ENCODE peak calls at places on chromosomes 6 and 20, in six cellular contexts. S is heart right ventricle, W is foreskin keratinocyte, X is endodermal cell, T is cardiac muscle cell, H is H9. Q is an unnamed sample. For H3K4me1, the result is how much of the 10 kb centered on the place peaks cover.

GRCh38 chr6:107490568-107491058 is 696 bp downstream of the SOBP start:
- DNase-seq in H (no peak), W (no peak), X (no peak), T (no peak), S (no peak), Q (no peak)

GRCh38 chr6:157283900-157284737 is 39.2 kb downstream of the TMEM242 start:
- DNase-seq in S (no peak), X (peak), H (no peak), T (no peak), W (no peak), Q (no peak)

GRCh38 chr20:2866236-2866635 is 7.0 kb upstream of the PTPRA start:
- DNase-seq in W (no peak), T (no peak), S (no peak), H (no peak), X (no peak), Q (no peak)

GRCh38 chr6:163965426-163966348 is 551.2 kb downstream of the QKI start:
- DNase-seq in T (no peak), S (peak), H (no peak), X (no peak), W (no peak), Q (no peak)

GRCh38 chr20:20095114-20095872 is 43.0 kb downstream of the CFAP61 start:
- DNase-seq in W (no peak), H (no peak), S (no peak), X (no peak), T (no peak), Q (no peak)

GRCh38 chr6:147141690-147142308 is 62.4 kb upstream of the STXBP5 start:
- DNase-seq in W (peak), T (no peak), X (no peak), H (no peak), S (no peak), Q (no peak)

GRCh38 chr6:145310116-145310515 is 425.2 kb downstream of the EPM2A start:
- DNase-seq in H (no peak), X (no peak), S (no peak), W (peak), T (peak), Q (no peak)

GRCh38 chr6:208973-209372 is 83.3 kb upstream of the DUSP22 start:
- DNase-seq in S (no peak), X (no peak), H (no peak), T (no peak), W (no peak), Q (no peak)

GRCh38 chr20:46458891-46459750 is 52.7 kb upstream of the ELMO2 start:
- DNase-seq in W (no peak), T (peak), S (peak), X (peak), H (peak), Q (peak)

GRCh38 chr6:33297406-33297955 is 1.3 kb downstream of the RGL2 start:
- DNase-seq in T (no peak), S (no peak), X (peak), H (peak), W (no peak), Q (peak)

GRCh38 chr6:127026247-127026646 is 92.2 kb upstream of the RSPO3 start:
- DNase-seq in S (no peak), H (no peak), T (no peak), W (peak), X (no peak), Q (peak)

GRCh38 chr20:45970646-45971424 is 1.2 kb downstream of the ZNF335 start:
- DNase-seq in W (no peak), S (no peak), H (peak), X (peak), T (peak), Q (no peak)

GRCh38 chr20:4326194-4327065 is 311.1 kb upstream of the RNF24 start:
- DNase-seq in X (no peak), H (no peak), T (no peak), S (peak), W (peak), Q (no peak)

GRCh38 chr6:9397981-9398559 is 962.7 kb upstream of the SLC35B3 start:
- DNase-seq in S (peak), H (no peak), X (peak), W (no peak), T (no peak), Q (no peak)

GRCh38 chr6:158150701-158151100 is 17.4 kb downstream of the SERAC1 start:
- DNase-seq in W (no peak), S (no peak), H (no peak), T (no peak), X (no peak), Q (no peak)

GRCh38 chr6:158938811-158939254 is 61.2 kb downstream of the RSPH3 start:
- DNase-seq in H (peak), W (peak), S (peak), T (peak), X (peak), Q (peak)

GRCh38 chr20:16173044-16173443 is 400.2 kb downstream of the KIF16B start:
- DNase-seq in W (no peak), T (no peak), H (no peak), X (no peak), S (no peak), Q (no peak)

GRCh38 chr6:155832596-155832995 is 377.0 kb upstream of the NOX3 start:
- DNase-seq in T (peak), W (no peak), X (peak), H (no peak), S (no peak), Q (peak)

GRCh38 chr20:39124064-39124463 is 161.9 kb downstream of the DHX35 start:
- DNase-seq in W (peak), S (no peak), T (no peak), H (no peak), X (no peak), Q (no peak)

GRCh38 chr20:53657732-53658131 is 64.1 kb upstream of the ZNF217 start:
- DNase-seq in S (no peak), W (no peak), T (no peak), X (peak), H (no peak), Q (peak)

GRCh38 chr20:53658327-53658726 is 64.7 kb upstream of the ZNF217 start:
- DNase-seq in S (no peak), X (no peak), H (no peak), W (no peak), T (no peak), Q (no peak)

GRCh38 chr20:53657289-53657678 is 63.6 kb upstream of the ZNF217 start:
- DNase-seq in X (no peak), S (no peak), T (no peak), H (no peak), W (no peak), Q (no peak)

GRCh38 chr20:53655909-53656652 is 62.4 kb upstream of the ZNF217 start:
- DNase-seq in X (no peak), T (peak), S (no peak), H (no peak), W (no peak), Q (no peak)

GRCh38 chr20:53656653-53657288 is 63.1 kb upstream of the ZNF217 start:
- DNase-seq in S (no peak), H (no peak), X (no peak), T (peak), W (no peak), Q (no peak)
- H3K27ac ChIP-seq in S (peak), H (no peak), X (no peak), T (peak), W (peak), Q (no peak)

GRCh38 chr6:57033228-57033627 is 13.3 kb upstream of the KIAA1586 start:
- DNase-seq in X (no peak), H (no peak), T (no peak), S (no peak), W (no peak), Q (no peak)
- TF ChIP-seq CTCF in X (no peak), H (no peak), T (no peak), S (no peak), W (no peak), Q (no peak)

DNA sequence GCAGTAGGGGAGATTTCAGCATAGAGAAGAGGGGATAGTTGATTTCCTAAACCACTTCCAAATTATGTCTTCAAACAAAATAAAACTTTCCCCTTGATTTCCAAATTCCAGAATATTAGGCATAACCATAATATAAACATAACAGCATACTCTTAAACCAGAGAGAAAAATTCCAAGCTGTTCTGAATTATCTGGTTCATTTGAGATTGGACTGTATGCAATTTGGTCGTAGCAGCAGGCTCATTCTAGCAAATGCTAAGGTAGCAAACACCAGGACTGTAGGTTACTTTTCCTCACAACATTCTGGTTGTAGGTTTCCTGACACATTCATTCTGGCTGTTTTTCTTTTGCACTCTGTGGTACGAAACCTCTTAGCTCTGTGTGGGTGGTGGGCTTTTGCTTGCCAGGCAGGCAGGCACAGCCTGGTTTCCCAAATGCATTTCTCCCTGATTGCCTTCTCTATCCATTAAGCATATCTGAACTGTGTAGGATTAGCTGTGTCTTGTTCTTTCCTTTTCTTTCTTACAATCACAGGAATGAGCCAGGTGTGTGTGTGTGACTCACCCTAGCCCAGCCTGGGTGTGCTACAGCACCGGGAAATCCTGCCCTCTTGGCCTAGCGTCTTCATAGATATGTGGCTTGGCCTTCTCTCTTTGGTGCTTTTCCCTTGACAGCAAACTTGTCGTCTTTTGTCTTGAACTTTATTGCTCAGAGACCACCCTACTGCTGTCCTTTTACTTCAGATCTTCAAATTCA is 77.1 kb downstream of the JARID2 start:
- DNase-seq in H (no peak), W (peak), S (no peak), X (peak), T (no peak), Q (no peak)
- H3K4me1 ChIP-seq in H (under half), W (under half), S (under half), X (under half), T (under half), Q (half or more)

DNA sequence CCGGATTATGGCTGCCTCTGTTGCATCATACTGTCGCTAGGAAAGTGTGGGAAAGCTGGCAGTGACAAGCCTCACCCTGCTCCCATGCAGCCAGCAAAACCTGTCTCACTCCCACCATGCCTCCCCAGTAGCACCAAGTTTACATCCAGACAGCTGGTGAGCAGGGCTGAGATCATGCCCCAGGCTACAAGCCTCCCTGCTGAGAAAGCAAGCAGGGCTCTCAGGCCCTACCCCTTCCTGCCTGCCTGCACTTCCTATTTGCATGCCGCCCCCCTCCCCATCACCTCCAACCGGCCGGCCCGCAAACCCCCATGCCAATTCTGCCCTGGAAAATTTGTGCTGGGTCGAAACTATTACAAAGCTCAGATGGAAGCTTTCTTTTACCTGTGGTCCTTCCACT is 408.2 kb upstream of the FKBP1C start:
- DNase-seq in T (no peak), H (peak), X (peak), W (no peak), S (no peak), Q (no peak)
- H3K27ac ChIP-seq in T (no peak), H (no peak), X (no peak), W (no peak), S (no peak), Q (no peak)

DNA sequence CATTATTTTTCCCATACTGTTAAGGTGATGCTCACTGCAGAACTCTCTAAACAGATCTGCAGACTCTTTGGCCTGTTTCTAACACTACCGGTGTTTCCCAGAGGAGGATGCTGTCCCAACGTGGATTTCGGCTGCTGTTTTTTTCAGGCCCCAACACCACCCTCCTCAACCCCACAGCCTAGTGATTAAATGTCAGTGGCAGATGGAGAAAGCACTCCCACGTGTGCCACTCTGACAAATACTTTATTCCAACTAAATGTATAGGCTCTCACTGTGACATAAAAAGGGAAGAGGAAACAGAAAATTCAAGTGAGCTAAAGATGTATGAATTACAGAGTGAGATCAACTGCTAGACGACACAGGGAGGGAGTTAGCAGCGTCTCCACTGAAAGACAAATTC is 3.6 kb downstream of the TBC1D20 start:
- DNase-seq in S (no peak), X (no peak), T (no peak), H (no peak), W (no peak), Q (no peak)
- TF ChIP-seq CTCF in S (no peak), X (no peak), T (no peak), H (no peak), W (peak), Q (no peak)

DNA sequence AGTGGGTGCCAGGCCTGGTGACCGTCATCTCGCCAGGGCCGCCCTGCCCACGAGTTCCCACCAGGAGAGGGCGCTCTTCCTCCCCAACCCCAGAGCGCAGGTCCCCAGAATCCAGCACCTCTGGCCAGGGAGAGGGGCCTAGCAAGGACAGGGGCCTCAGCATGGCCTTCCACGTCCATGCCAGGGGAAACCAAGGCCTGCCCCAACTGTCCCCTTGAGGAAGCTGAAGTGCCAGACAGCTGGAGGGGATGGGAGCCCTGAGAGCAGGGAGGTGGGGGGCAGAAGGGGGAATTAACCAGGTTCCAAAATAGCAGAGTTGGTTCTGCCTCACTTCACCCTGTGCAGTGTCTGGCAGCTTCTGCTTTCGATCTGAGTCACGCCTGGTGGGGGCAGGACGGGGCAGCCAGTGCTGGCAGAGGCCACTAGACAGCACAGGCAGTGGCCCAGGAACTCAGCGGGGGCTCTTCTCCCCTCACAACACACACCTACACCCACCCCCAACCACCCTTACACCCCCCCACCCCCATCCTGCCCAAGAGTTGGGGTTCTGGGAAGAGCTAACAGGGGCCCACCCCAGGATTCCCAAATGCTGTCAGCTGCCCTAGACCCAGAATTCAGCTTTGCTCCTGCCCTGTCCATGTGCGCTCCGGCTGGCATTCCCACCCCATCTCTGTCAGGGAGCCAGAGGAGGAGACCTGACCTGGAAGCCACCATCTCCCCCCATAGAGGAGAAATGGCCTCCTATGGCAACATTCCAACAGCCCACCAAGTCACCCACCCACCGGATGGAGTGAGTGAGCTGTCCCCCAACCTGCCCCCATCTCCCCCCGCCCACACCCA is 29.2 kb downstream of the TFEB start:
- DNase-seq in S (peak), W (no peak), X (peak), T (peak), H (peak), Q (peak)
- H3K4me1 ChIP-seq in S (half or more), W (under half), X (under half), T (under half), H (under half), Q (under half)

DNA sequence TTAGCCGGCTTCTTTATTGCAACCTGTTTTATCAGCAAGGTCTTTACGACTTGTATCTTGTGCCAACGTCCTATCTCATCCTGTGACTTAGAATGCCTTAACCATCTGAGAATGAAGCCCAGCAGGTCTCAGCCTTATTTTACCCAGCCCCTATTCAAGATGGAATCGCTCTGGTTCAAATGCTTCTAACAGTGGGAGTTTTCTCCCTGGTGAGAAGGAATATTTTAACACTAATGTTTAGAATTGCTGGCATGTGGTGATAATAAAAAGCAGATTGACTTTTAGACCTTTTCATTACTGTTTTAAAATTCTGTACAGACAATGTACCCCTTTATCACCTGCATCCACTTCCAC is 9.9 kb upstream of the KCNK15 start:
- DNase-seq in X (no peak), W (no peak), H (no peak), T (no peak), S (no peak), Q (no peak)
- H3K27ac ChIP-seq in X (no peak), W (no peak), H (no peak), T (no peak), S (peak), Q (peak)

GRCh38 chr20:37897008-37897548 is 5.8 kb upstream of the VSTM2L start:
- DNase-seq in T (peak), H (peak), S (peak), W (no peak), X (peak), Q (peak)
- TF ChIP-seq CTCF in T (peak), H (peak), S (no peak), W (peak), X (peak), Q (peak)

GRCh38 chr20:50538276-50538675 is 28.1 kb downstream of the PTPN1 start:
- DNase-seq in W (no peak), S (no peak), X (no peak), H (no peak), T (no peak), Q (no peak)

GRCh38 chr20:50541606-50542041 is 31.4 kb downstream of the PTPN1 start:
- DNase-seq in T (no peak), H (no peak), S (no peak), W (no peak), X (no peak), Q (no peak)

GRCh38 chr20:50543326-50543725 is 33.1 kb downstream of the PTPN1 start:
- DNase-seq in H (no peak), W (no peak), X (no peak), S (no peak), T (no peak), Q (no peak)

GRCh38 chr20:50537546-50538201 is 27.5 kb downstream of the PTPN1 start:
- DNase-seq in S (no peak), W (no peak), T (no peak), X (no peak), H (no peak), Q (no peak)

GRCh38 chr20:50540620-50541605 is 30.7 kb downstream of the PTPN1 start:
- DNase-seq in X (no peak), W (peak), S (no peak), T (peak), H (no peak), Q (peak)
- H3K4me1 ChIP-seq in X (under half), W (under half), S (under half), T (under half), H (under half), Q (under half)

DNA sequence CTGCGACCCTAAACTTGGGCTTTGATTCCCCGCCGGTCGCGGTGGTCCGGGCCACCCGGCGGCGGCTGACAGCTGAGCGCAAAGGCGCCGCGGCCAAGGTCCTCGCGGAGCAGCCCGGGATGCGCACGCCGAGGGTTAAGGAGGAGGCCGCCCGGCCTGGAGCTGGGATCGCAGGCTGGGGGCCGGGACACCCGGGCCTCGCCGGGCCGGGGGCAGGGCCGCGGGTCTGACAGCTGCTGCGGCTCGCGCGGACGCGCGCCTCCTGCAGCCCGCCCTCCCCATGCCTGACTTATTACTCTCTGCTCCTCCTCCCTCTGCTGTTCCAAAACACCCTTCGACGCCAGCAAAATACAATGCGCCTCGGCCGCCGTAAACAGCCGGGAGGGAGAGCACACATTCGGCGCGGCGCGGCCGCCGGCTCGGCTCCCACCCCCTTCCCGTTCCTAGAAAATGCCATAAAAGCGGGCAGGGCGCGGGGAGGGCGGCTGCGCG is 743 bp downstream of the BACH2 start:
- DNase-seq in W (peak), T (peak), S (peak), X (peak), H (peak), Q (peak)
- H3K27ac ChIP-seq in W (peak), T (peak), S (peak), X (no peak), H (no peak), Q (no peak)